ENCODE peak calls at places on chromosomes 4 and X, in eight cellular contexts. One of them, this sample, is unnamed.

GRCh38 chrX:65689377-65689776 is 21.9 kb downstream of the MSN start:
- DNase-seq in H9: no peak
- DNase-seq in amniotic stem cell: no peak
- DNase-seq in nephron progenitor cell: no peak
- DNase-seq in kidney tubule cell: peak
- DNase-seq in hippocampal formation: no peak
- DNase-seq in fibroblast of mammary gland: no peak
- DNase-seq in HT1080: no peak
- DNase-seq in this sample: no peak

GRCh38 chr4:153785830-153786721 is 2.8 kb downstream of the SFRP2 start:
- DNase-seq in H9: no peak
- DNase-seq in amniotic stem cell: peak
- DNase-seq in nephron progenitor cell: no peak
- DNase-seq in kidney tubule cell: peak
- DNase-seq in hippocampal formation: peak
- DNase-seq in fibroblast of mammary gland: peak
- DNase-seq in HT1080: peak
- DNase-seq in this sample: no peak

GRCh38 chr4:7146764-7147071 is 45.6 kb upstream of the SORCS2 start:
- DNase-seq in H9: no peak
- DNase-seq in amniotic stem cell: no peak
- DNase-seq in nephron progenitor cell: no peak
- DNase-seq in kidney tubule cell: no peak
- DNase-seq in hippocampal formation: no peak
- DNase-seq in fibroblast of mammary gland: no peak
- DNase-seq in HT1080: no peak
- DNase-seq in this sample: no peak

GRCh38 chr4:67483868-67484602 is 61.3 kb downstream of the CENPC start:
- DNase-seq in H9: peak
- DNase-seq in amniotic stem cell: no peak
- DNase-seq in nephron progenitor cell: no peak
- DNase-seq in kidney tubule cell: peak
- DNase-seq in hippocampal formation: no peak
- DNase-seq in fibroblast of mammary gland: peak
- DNase-seq in HT1080: peak
- DNase-seq in this sample: no peak

GRCh38 chrX:136780241-136780640 is 491 bp downstream of the ARHGEF6 start:
- DNase-seq in H9: no peak
- DNase-seq in amniotic stem cell: no peak
- DNase-seq in nephron progenitor cell: no peak
- DNase-seq in kidney tubule cell: no peak
- DNase-seq in hippocampal formation: no peak
- DNase-seq in fibroblast of mammary gland: no peak
- DNase-seq in HT1080: no peak
- DNase-seq in this sample: no peak

GRCh38 chr4:2070421-2071251 is 11.5 kb downstream of the NAT8L start:
- DNase-seq in H9: no peak
- DNase-seq in amniotic stem cell: no peak
- DNase-seq in nephron progenitor cell: no peak
- DNase-seq in kidney tubule cell: no peak
- DNase-seq in hippocampal formation: no peak
- DNase-seq in fibroblast of mammary gland: no peak
- DNase-seq in HT1080: no peak
- DNase-seq in this sample: peak

GRCh38 chr4:5126857-5127256 is 75.6 kb downstream of the STK32B start:
- DNase-seq in H9: no peak
- DNase-seq in amniotic stem cell: no peak
- DNase-seq in nephron progenitor cell: no peak
- DNase-seq in kidney tubule cell: no peak
- DNase-seq in hippocampal formation: no peak
- DNase-seq in fibroblast of mammary gland: no peak
- DNase-seq in HT1080: no peak
- DNase-seq in this sample: no peak

GRCh38 chrX:95290455-95290854 is 1394.2 kb upstream of the DIAPH2 start:
- DNase-seq in H9: no peak
- DNase-seq in amniotic stem cell: no peak
- DNase-seq in nephron progenitor cell: no peak
- DNase-seq in kidney tubule cell: no peak
- DNase-seq in hippocampal formation: no peak
- DNase-seq in fibroblast of mammary gland: no peak
- DNase-seq in HT1080: peak
- DNase-seq in this sample: no peak

GRCh38 chrX:53094584-53094908 is 604 bp downstream of the KANTR start:
- DNase-seq in H9: no peak
- DNase-seq in amniotic stem cell: no peak
- DNase-seq in nephron progenitor cell: no peak
- DNase-seq in kidney tubule cell: no peak
- DNase-seq in hippocampal formation: no peak
- DNase-seq in fibroblast of mammary gland: no peak
- DNase-seq in HT1080: no peak
- DNase-seq in this sample: no peak

GRCh38 chr4:149518471-149518870 is 297.2 kb downstream of the IQCM start:
- DNase-seq in H9: no peak
- DNase-seq in amniotic stem cell: no peak
- DNase-seq in nephron progenitor cell: no peak
- DNase-seq in kidney tubule cell: no peak
- DNase-seq in hippocampal formation: no peak
- DNase-seq in fibroblast of mammary gland: no peak
- DNase-seq in HT1080: no peak
- DNase-seq in this sample: no peak

GRCh38 chr4:37139987-37140386 is 104.6 kb upstream of the NWD2 start:
- DNase-seq in H9: no peak
- DNase-seq in amniotic stem cell: no peak
- DNase-seq in nephron progenitor cell: no peak
- DNase-seq in kidney tubule cell: no peak
- DNase-seq in hippocampal formation: no peak
- DNase-seq in fibroblast of mammary gland: no peak
- DNase-seq in HT1080: no peak
- DNase-seq in this sample: no peak

GRCh38 chr4:89067407-89067806 is 10.4 kb upstream of the FAM13A start:
- DNase-seq in H9: no peak
- DNase-seq in amniotic stem cell: no peak
- DNase-seq in nephron progenitor cell: no peak
- DNase-seq in kidney tubule cell: peak
- DNase-seq in hippocampal formation: no peak
- DNase-seq in fibroblast of mammary gland: peak
- DNase-seq in HT1080: no peak
- DNase-seq in this sample: no peak

GRCh38 chr4:109921384-109921808 is 8.7 kb downstream of the EGF start:
- DNase-seq in H9: peak
- DNase-seq in amniotic stem cell: peak
- DNase-seq in nephron progenitor cell: no peak
- DNase-seq in kidney tubule cell: peak
- DNase-seq in hippocampal formation: peak
- DNase-seq in fibroblast of mammary gland: peak
- DNase-seq in HT1080: peak
- DNase-seq in this sample: no peak

GRCh38 chr4:152434011-152434410 is 101.9 kb downstream of the FBXW7 start:
- DNase-seq in H9: no peak
- DNase-seq in amniotic stem cell: no peak
- DNase-seq in nephron progenitor cell: no peak
- DNase-seq in kidney tubule cell: no peak
- DNase-seq in hippocampal formation: no peak
- DNase-seq in fibroblast of mammary gland: no peak
- DNase-seq in HT1080: no peak
- DNase-seq in this sample: no peak

GRCh38 chrX:13283968-13284914 is 35.6 kb downstream of the ATXN3L start:
- DNase-seq in H9: peak
- DNase-seq in amniotic stem cell: peak
- DNase-seq in nephron progenitor cell: no peak
- DNase-seq in kidney tubule cell: peak
- DNase-seq in hippocampal formation: no peak
- DNase-seq in fibroblast of mammary gland: peak
- DNase-seq in HT1080: peak
- DNase-seq in this sample: no peak

GRCh38 chr4:74038161-74039064 is at the start of gene CXCL3:
- DNase-seq in H9: peak
- DNase-seq in amniotic stem cell: peak
- DNase-seq in nephron progenitor cell: peak
- DNase-seq in kidney tubule cell: peak
- DNase-seq in hippocampal formation: peak
- DNase-seq in fibroblast of mammary gland: peak
- DNase-seq in HT1080: peak
- DNase-seq in this sample: peak

GRCh38 chrX:46059316-46059715 is 485.9 kb downstream of the ZNF674 start:
- DNase-seq in H9: no peak
- DNase-seq in amniotic stem cell: no peak
- DNase-seq in nephron progenitor cell: no peak
- DNase-seq in kidney tubule cell: no peak
- DNase-seq in hippocampal formation: no peak
- DNase-seq in fibroblast of mammary gland: no peak
- DNase-seq in HT1080: no peak
- DNase-seq in this sample: no peak

GRCh38 chr4:56732301-56732700 is 51.2 kb upstream of the HOPX start:
- DNase-seq in H9: no peak
- DNase-seq in amniotic stem cell: no peak
- DNase-seq in nephron progenitor cell: no peak
- DNase-seq in kidney tubule cell: no peak
- DNase-seq in hippocampal formation: no peak
- DNase-seq in fibroblast of mammary gland: no peak
- DNase-seq in HT1080: no peak
- DNase-seq in this sample: no peak

GRCh38 chr4:16224669-16225068 is 1.6 kb downstream of the TAPT1 start:
- DNase-seq in H9: no peak
- DNase-seq in amniotic stem cell: no peak
- DNase-seq in nephron progenitor cell: no peak
- DNase-seq in kidney tubule cell: peak
- DNase-seq in hippocampal formation: no peak
- DNase-seq in fibroblast of mammary gland: no peak
- DNase-seq in HT1080: no peak
- DNase-seq in this sample: no peak

GRCh38 chrX:30713061-30713525 is 59.9 kb downstream of the GK start:
- DNase-seq in H9: peak
- DNase-seq in amniotic stem cell: peak
- DNase-seq in nephron progenitor cell: peak
- DNase-seq in kidney tubule cell: peak
- DNase-seq in hippocampal formation: peak
- DNase-seq in fibroblast of mammary gland: peak
- DNase-seq in HT1080: peak
- DNase-seq in this sample: peak

This sample was measured in D341Med.